ENCODE peak calls at places on chromosomes 7 and 10, in eight cellular contexts. J is T-helper 2 cell; Y is NT2/D1; T is stimulated activated CD4-positive, alpha-beta T cell treated with anti-CD3 and anti-CD28 coated beads, Interleukin-4, amount 100 ng/mL, for 4 hours; P is nephron progenitor cell; Z is activated effector memory CD4-positive, alpha-beta T cell treated with anti-CD3 and anti-CD28 coated beads, Interleukin-2, amount 50 U/mL, for 16 hours; H is mammary epithelial cell; B is NCI-H446 treated with DMSO at 0.1 percent for 48 hours. K is an unnamed sample.

GRCh38 chr7:153407291-153408046 is 644.7 kb upstream of the DPP6 start:
- DNase-seq in J (no peak), B (no peak), P (no peak), Z (no peak), T (no peak), H (no peak), Y (no peak), K (no peak)

GRCh38 chr10:27242951-27243551 is 2.5 kb upstream of the ACBD5 start:
- DNase-seq in J (peak), B (peak), Y (peak), P (peak), H (peak), Z (peak), T (peak), K (peak)

GRCh38 chr7:40676220-40676619 is 541.4 kb downstream of the SUGCT start:
- DNase-seq in H (no peak), P (no peak), B (no peak), J (no peak), Z (no peak), T (no peak), Y (no peak), K (no peak)

GRCh38 chr10:75773139-75773801 is 341.8 kb downstream of the LRMDA start:
- DNase-seq in Z (no peak), B (no peak), P (no peak), J (no peak), T (no peak), Y (no peak), H (no peak), K (peak)

GRCh38 chr7:1925349-1925748 is 255.3 kb downstream of the ELFN1 start:
- DNase-seq in T (no peak), Z (no peak), J (no peak), H (no peak), P (no peak), B (no peak), Y (no peak), K (no peak)

GRCh38 chr10:104255244-104255981 is 721 bp downstream of the GSTO1 start:
- DNase-seq in P (no peak), H (peak), B (no peak), T (no peak), Z (no peak), J (no peak), Y (no peak), K (peak)

GRCh38 chr10:64175271-64175962 is 654.2 kb downstream of the REEP3 start:
- DNase-seq in H (no peak), P (no peak), Y (no peak), Z (no peak), B (no peak), J (no peak), T (no peak), K (no peak)

GRCh38 chr7:137754076-137754851 is 92.5 kb downstream of the DGKI start:
- DNase-seq in H (no peak), P (no peak), Y (no peak), B (no peak), T (no peak), Z (no peak), J (no peak), K (no peak)

GRCh38 chr7:27386581-27386980 is 144.0 kb downstream of the EVX1 start:
- DNase-seq in Y (no peak), T (no peak), B (no peak), J (no peak), H (no peak), Z (no peak), P (no peak), K (no peak)

GRCh38 chr7:96034940-96035727 is 262.8 kb downstream of the DYNC1I1 start:
- DNase-seq in P (no peak), Y (no peak), Z (no peak), J (no peak), B (peak), T (no peak), H (no peak), K (no peak)

GRCh38 chr7:26507375-26508068 is 215.9 kb downstream of the SNX10 start:
- DNase-seq in J (no peak), Y (no peak), T (no peak), H (no peak), Z (no peak), P (no peak), B (peak), K (no peak)

GRCh38 chr10:125144693-125145623 is 15.4 kb downstream of the CTBP2 start:
- DNase-seq in T (no peak), Y (no peak), P (no peak), B (no peak), Z (no peak), H (peak), J (no peak), K (peak)

GRCh38 chr7:152202056-152202455 is 176.6 kb downstream of the GALNT11 start:
- DNase-seq in B (no peak), T (no peak), H (peak), P (no peak), Z (no peak), Y (no peak), J (no peak), K (peak)

GRCh38 chr10:79054203-79055099 is 14.3 kb upstream of the ZMIZ1 start:
- DNase-seq in J (no peak), H (no peak), Z (peak), Y (no peak), B (no peak), P (no peak), T (no peak), K (no peak)

GRCh38 chr7:24057243-24057642 is 226.7 kb upstream of the NPY start:
- DNase-seq in H (no peak), J (no peak), Z (no peak), Y (no peak), T (no peak), P (no peak), B (no peak), K (no peak)

GRCh38 chr7:76278540-76278939 is 23.9 kb upstream of the HSPB1 start:
- DNase-seq in T (no peak), Y (no peak), J (no peak), H (no peak), P (no peak), B (no peak), Z (no peak), K (peak)

GRCh38 chr10:82564353-82565218 is 689.6 kb downstream of the NRG3 start:
- DNase-seq in J (no peak), T (no peak), Y (no peak), P (no peak), B (peak), H (no peak), Z (no peak), K (no peak)

GRCh38 chr10:44307691-44308090 is 77.2 kb downstream of the CXCL12 start:
- DNase-seq in Y (no peak), P (no peak), T (no peak), J (no peak), B (no peak), H (no peak), Z (no peak), K (no peak)

GRCh38 chr7:113806633-113807327 is 112.0 kb downstream of the PPP1R3A start:
- DNase-seq in Y (no peak), J (no peak), P (no peak), B (no peak), H (no peak), T (no peak), Z (no peak), K (no peak)

GRCh38 chr7:116465125-116465524 is 34.4 kb upstream of the CAV2 start:
- DNase-seq in P (no peak), Y (no peak), T (no peak), H (no peak), B (no peak), Z (no peak), J (no peak), K (no peak)

GRCh38 chr10:31749293-31749692 is 179.3 kb downstream of the ARHGAP12 start:
- DNase-seq in H (no peak), Z (no peak), Y (no peak), P (no peak), J (no peak), B (peak), T (no peak), K (no peak)

GRCh38 chr7:38020134-38020533 is 99.7 kb downstream of the EPDR1 start:
- DNase-seq in H (no peak), J (no peak), Z (no peak), Y (no peak), B (no peak), P (no peak), T (no peak), K (no peak)

GRCh38 chr10:114767101-114767588 is 54.4 kb upstream of the FHIP2A start:
- DNase-seq in Y (no peak), J (no peak), T (no peak), H (peak), B (no peak), Z (no peak), P (no peak), K (peak)

GRCh38 chr7:13742719-13743640 is 246.5 kb downstream of the ETV1 start:
- DNase-seq in Z (no peak), P (peak), H (peak), Y (peak), J (no peak), T (no peak), B (peak), K (peak)

GRCh38 chr10:66538908-66539307 is 386.9 kb upstream of the LRRTM3 start:
- DNase-seq in J (no peak), B (no peak), T (no peak), Z (no peak), P (no peak), Y (no peak), H (no peak), K (no peak)

GRCh38 chr7:151404216-151405011 is 5.4 kb downstream of the WDR86 start:
- DNase-seq in T (no peak), Y (no peak), P (no peak), Z (no peak), J (no peak), B (no peak), H (peak), K (peak)

GRCh38 chr7:151623766-151624165 is 104.1 kb upstream of the RHEB start:
- DNase-seq in B (no peak), Z (no peak), T (no peak), P (no peak), J (no peak), H (no peak), Y (no peak), K (no peak)